ENCODE peak calls at places on chromosomes 11 and 22, in nine cellular contexts. N, H, Z, O, X, Y, R, J and U are unnamed samples.

GRCh38 chr11:69049490-69049867 is 747 bp downstream of the TPCN2 start:
- DNase-seq in Y (no peak), H (no peak), N (no peak), R (no peak), X (no peak), J (peak; percentile 19), Z (peak; percentile 10), O (no peak), U (no peak)

GRCh38 chr22:39905686-39906085 is 4.8 kb downstream of the GRAP2 start:
- DNase-seq in Z (no peak), J (no peak), N (no peak), R (no peak), H (no peak), Y (no peak), X (no peak), O (no peak), U (no peak)

GRCh38 chr11:84249344-84250135 is 963.4 kb upstream of the CCDC90B start:
- DNase-seq in J (no peak), X (no peak), Y (no peak), H (no peak), O (no peak), Z (no peak), R (no peak), N (no peak), U (no peak)

GRCh38 chr22:25777870-25778269 is 35.9 kb downstream of the MYO18B start:
- DNase-seq in N (peak; percentile 62), H (peak; percentile 14), O (peak; percentile 64), Y (no peak), J (no peak), R (peak; percentile 17), Z (peak; percentile 20), X (no peak), U (no peak)

GRCh38 chr22:35258144-35258988 is 1.1 kb downstream of the HMGXB4 start:
- DNase-seq in R (peak; percentile 17), H (peak; percentile 6), X (no peak), J (no peak), N (peak; percentile 28), O (peak; percentile 43), Y (no peak), Z (peak; percentile 4), U (no peak)

GRCh38 chr22:45914309-45914708 is 62.7 kb downstream of the WNT7B start:
- DNase-seq in R (no peak), H (no peak), Y (no peak), N (no peak), O (no peak), J (no peak), X (no peak), Z (no peak), U (no peak)

GRCh38 chr22:47556473-47556872 is 794.0 kb downstream of the TBC1D22A start:
- DNase-seq in R (no peak), H (no peak), N (no peak), X (no peak), O (no peak), J (no peak), Z (no peak), Y (no peak), U (peak; percentile 56)

GRCh38 chr22:21102659-21103267 is 57.0 kb downstream of the LRRC74B start:
- DNase-seq in H (peak; percentile 95), N (peak; percentile 56), O (peak; percentile 70), Z (no peak), Y (peak; percentile 85), R (peak; percentile 90), J (peak; percentile 75), X (peak; percentile 31), U (peak; percentile 87)

GRCh38 chr11:106917973-106918372 is 100.3 kb downstream of the GUCY1A2 start:
- DNase-seq in N (peak; percentile 4), Z (no peak), H (peak; percentile 10), X (no peak), J (no peak), Y (no peak), O (peak; percentile 24), R (peak; percentile 11), U (no peak)

GRCh38 chr11:2377511-2378443 is 667 bp downstream of the CD81 start:
- DNase-seq in N (peak; percentile 55), R (peak; percentile 66), J (peak; percentile 56), Z (peak; percentile 68), O (peak; percentile 51), Y (no peak), X (no peak), H (no peak), U (no peak)

GRCh38 chr11:74090701-74091100 is 80.1 kb downstream of the C2CD3 start:
- DNase-seq in Y (no peak), J (no peak), O (peak; percentile 33), N (peak; percentile 31), H (no peak), X (no peak), Z (no peak), R (no peak), U (no peak)

GRCh38 chr22:44187652-44188230 is 7.0 kb downstream of the PARVG start:
- DNase-seq in N (no peak), H (no peak), R (no peak), O (no peak), Z (no peak), X (no peak), J (no peak), Y (no peak), U (no peak)

GRCh38 chr11:33733978-33734377 is 2.2 kb downstream of the CD59 start:
- DNase-seq in O (no peak), X (no peak), N (no peak), Z (no peak), R (no peak), H (no peak), Y (no peak), J (no peak), U (no peak)

GRCh38 chr11:1751521-1751921 is 1.1 kb upstream of the IFITM10 start:
- DNase-seq in Z (no peak), H (no peak), J (no peak), O (no peak), R (no peak), N (no peak), X (no peak), Y (peak; percentile 40), U (no peak)

GRCh38 chr11:13229675-13230359 is 47.8 kb upstream of the BMAL1 start:
- DNase-seq in Z (no peak), X (no peak), H (no peak), N (no peak), Y (no peak), J (no peak), O (no peak), R (no peak), U (no peak)

GRCh38 chr22:26172389-26172990 is 3.2 kb downstream of the SEZ6L start:
- DNase-seq in R (peak; percentile 74), Y (peak; percentile 45), Z (peak; percentile 22), O (peak; percentile 14), H (peak; percentile 59), J (peak; percentile 13), N (peak; percentile 23), X (no peak), U (peak; percentile 65)

GRCh38 chr22:41857160-41857859 is 24.4 kb downstream of the SREBF2 start:
- DNase-seq in O (peak; percentile 60), R (peak; percentile 70), Z (peak; percentile 66), X (no peak), J (peak; percentile 72), H (peak; percentile 33), Y (no peak), N (peak; percentile 69), U (no peak)

DNA sequence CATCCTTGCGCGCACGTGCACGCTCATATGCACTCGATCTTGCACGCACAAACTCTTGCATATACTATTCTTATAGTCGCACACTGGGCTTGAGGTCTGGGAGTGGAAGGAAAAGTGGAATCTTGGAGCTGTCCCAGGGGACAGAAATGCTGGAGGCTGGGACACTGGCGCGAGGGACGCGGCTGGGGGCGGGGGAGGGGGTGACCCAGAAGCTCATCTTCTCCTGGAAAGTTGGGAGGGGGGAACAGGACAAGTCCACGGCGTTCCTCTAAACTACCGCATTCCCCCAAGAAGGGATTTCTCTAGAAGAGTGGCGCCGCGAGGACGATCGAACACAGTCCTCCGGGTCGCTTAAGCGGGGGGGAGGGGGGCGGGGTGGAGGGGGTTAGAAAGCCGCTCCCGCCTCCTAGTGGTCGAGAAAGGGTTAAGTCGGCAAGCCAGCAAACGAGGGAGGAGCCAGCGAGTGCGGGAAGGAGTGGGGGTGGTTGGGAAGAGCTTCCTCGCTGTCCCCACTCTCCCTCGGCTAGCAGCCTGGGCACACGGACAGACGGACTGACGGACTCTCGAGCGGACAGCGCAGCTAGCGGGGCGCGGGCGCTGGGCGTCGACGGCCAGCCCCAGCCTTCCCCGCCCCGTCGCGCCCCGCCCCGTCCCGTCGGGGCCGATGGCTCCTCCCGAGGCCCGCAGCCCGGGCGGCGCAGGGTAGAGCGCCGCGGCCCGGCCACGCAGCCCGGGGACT is at the start of gene RTN4RL2:
- DNase-seq in H (peak; percentile 47), Y (peak; percentile 56), X (no peak), O (peak; percentile 62), R (peak; percentile 51), J (no peak), N (peak; percentile 58), Z (peak; percentile 71), U (no peak)
- TF ChIP-seq CTCF in H (peak; percentile 53), Y (no peak), X (no peak), O (no peak), R (peak; percentile 45), J (no peak), N (no peak), Z (peak; percentile 30), U (no peak)

DNA sequence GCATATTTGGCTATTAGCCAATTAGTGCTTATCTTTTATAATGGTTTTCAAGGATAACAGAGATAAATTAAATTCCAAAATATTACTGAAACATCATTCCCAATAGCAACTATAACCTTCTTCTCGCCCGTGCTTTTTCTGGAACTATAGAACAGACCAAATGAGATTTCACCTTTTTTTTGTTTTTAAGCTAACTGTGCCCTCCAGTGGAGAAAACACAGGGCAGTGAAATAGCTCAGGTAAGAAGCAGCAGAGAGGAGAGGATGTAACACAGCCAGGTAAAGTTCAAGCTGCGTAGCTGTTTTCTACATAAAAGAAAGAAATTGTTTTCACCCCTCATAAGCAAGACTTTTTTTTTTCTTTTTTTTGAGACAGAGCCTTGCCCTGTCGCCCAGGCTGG is 28.2 kb downstream of the HSD17B12 start:
- DNase-seq in X (no peak), O (peak; percentile 13), Y (no peak), R (no peak), N (peak; percentile 32), H (no peak), Z (peak; percentile 2), J (no peak), U (no peak)
- TF ChIP-seq CTCF in X (no peak), O (peak; percentile 46), Y (peak; percentile 11), R (no peak), N (no peak), H (peak; percentile 34), Z (peak; percentile 42), J (no peak), U (no peak)

GRCh38 chr11:102279641-102280170 is 37.6 kb upstream of the BIRC3 start:
- DNase-seq in O (peak; percentile 75), Y (no peak), N (peak; percentile 75), J (no peak), R (no peak), H (no peak), Z (no peak), X (no peak), U (no peak)
- TF ChIP-seq CTCF in O (peak; percentile 36), Y (no peak), N (peak; percentile 30), J (no peak), R (no peak), H (peak; percentile 38), Z (peak; percentile 18), X (no peak), U (peak; percentile 27)

DNA sequence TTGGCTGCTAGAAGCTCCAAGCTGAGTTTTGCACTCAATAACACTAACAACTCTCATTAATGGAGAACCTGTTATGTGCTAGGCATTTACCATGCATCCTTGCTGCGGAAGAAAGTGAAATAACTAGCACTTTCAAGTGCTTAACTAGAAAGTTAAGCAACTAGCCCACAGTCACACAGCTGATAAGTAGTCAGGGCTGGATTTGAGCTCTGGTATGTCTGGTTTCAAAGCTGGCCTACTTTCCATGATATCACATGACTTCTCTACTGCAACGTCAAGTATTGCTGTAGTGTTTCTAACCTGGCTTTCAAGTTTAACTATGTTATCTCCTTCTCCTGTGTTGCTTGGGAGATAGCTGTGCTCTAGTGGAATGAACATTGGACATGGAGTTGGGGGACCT is 12.1 kb downstream of the SLC15A3 start:
- DNase-seq in Z (no peak), X (no peak), H (no peak), J (no peak), O (peak; percentile 71), N (peak; percentile 49), R (no peak), Y (no peak), U (no peak)
- TF ChIP-seq CTCF in Z (no peak), X (no peak), H (no peak), J (no peak), O (no peak), N (no peak), R (no peak), Y (no peak), U (no peak)